ENCODE peak calls at places on chromosomes 13 and 19, in nine cellular contexts. F is NB4, T is B cell, Y is AG10803, N is heart right ventricle, K is adrenal gland, I is foreskin fibroblast, H is brain microvascular endothelial cell, V is OCI-LY7. U is an unnamed sample.
A peak's percentile ranks its signal among the peaks of the same experiment; 100 is the strongest.

GRCh38 chr13:99721606-99722384 is 220.5 kb downstream of the TM9SF2 start:
- DNase-seq in K (no peak), T (no peak), Y (no peak), F (peak; percentile 59), H (peak; percentile 4), I (no peak), N (no peak), V (no peak), U (no peak)

GRCh38 chr13:23378009-23378632 is 55.4 kb downstream of the SACS start:
- DNase-seq in K (peak; percentile 57), H (peak; percentile 89), F (peak; percentile 81), T (peak; percentile 80), N (no peak), V (peak; percentile 73), I (peak; percentile 98), Y (peak; percentile 99), U (peak; percentile 40)

GRCh38 chr19:33700408-33700757 is 78.6 kb downstream of the CHST8 start:
- DNase-seq in T (no peak), I (no peak), N (no peak), F (no peak), V (no peak), Y (no peak), H (no peak), K (no peak), U (no peak)

GRCh38 chr13:32997399-32997798 is 18.8 kb upstream of the KL start:
- DNase-seq in V (no peak), H (no peak), K (no peak), I (no peak), F (no peak), Y (no peak), N (no peak), T (no peak), U (no peak)

GRCh38 chr19:54209748-54210494 is 9.3 kb downstream of the RPS9 start:
- DNase-seq in F (peak; percentile 52), I (peak; percentile 97), V (no peak), K (peak; percentile 98), T (no peak), H (peak; percentile 99), Y (peak; percentile 93), N (peak; percentile 72), U (no peak)

GRCh38 chr13:33832872-33833271 is 14.9 kb downstream of the RFC3 start:
- DNase-seq in Y (no peak), T (no peak), I (no peak), V (no peak), K (no peak), N (no peak), H (no peak), F (no peak), U (no peak)

GRCh38 chr19:18135712-18136584 is 17.0 kb upstream of the PIK3R2 start:
- DNase-seq in H (no peak), K (no peak), F (no peak), N (no peak), V (no peak), T (no peak), I (no peak), Y (no peak), U (no peak)

GRCh38 chr19:33564836-33565338 is 43.3 kb upstream of the PEPD start:
- DNase-seq in H (no peak), F (no peak), K (no peak), V (no peak), Y (no peak), N (no peak), I (no peak), T (no peak), U (no peak)

GRCh38 chr13:49731766-49732165 is 40.5 kb upstream of the EBPL start:
- DNase-seq in K (no peak), N (no peak), V (no peak), F (no peak), H (peak; percentile 68), Y (peak; percentile 62), I (peak; percentile 71), T (no peak), U (no peak)

GRCh38 chr19:28468701-28469459 is 744.1 kb downstream of the UQCRFS1 start:
- DNase-seq in Y (peak; percentile 49), F (peak; percentile 40), T (no peak), K (no peak), I (peak; percentile 34), V (peak; percentile 33), H (peak; percentile 31), N (no peak), U (no peak)

GRCh38 chr19:46493236-46494114 is 2.2 kb downstream of the PNMA8B start:
- DNase-seq in T (no peak), F (peak; percentile 56), Y (no peak), N (peak; percentile 55), H (no peak), K (peak; percentile 56), I (no peak), V (peak; percentile 65), U (no peak)

GRCh38 chr19:35142531-35143230 is 374 bp upstream of the FXYD7 start:
- DNase-seq in H (no peak), K (no peak), T (peak; percentile 71), V (peak; percentile 77), N (peak; percentile 63), I (no peak), Y (no peak), F (peak; percentile 48), U (peak; percentile 83)

GRCh38 chr13:85497652-85498051 is 301.6 kb downstream of the SLITRK6 start:
- DNase-seq in F (no peak), Y (peak; percentile 83), V (no peak), H (peak; percentile 99), I (peak; percentile 88), T (no peak), N (no peak), K (no peak), U (no peak)

DNA sequence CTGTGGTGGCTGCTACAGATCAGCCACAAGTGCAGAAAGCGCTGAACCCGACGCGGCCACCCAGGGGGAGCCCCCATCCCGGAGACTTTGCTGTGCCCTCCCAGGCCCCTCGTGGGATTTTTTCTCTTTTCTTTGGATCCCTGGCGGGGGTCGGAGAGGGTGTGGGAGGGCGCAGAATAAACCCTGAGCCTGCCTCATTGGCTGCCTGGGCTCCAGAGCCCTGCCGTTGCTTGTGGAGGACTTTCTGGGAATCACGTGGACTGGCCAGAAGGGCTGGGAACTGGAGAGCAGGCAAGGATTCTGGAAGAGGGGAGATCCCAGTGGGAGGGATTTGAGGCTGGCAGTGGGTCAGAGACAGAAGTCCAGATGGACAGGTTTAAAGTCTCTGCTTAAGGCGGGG is 24.9 kb downstream of the GADD45B start:
- DNase-seq in K (no peak), H (no peak), F (no peak), Y (no peak), T (no peak), I (no peak), V (no peak), N (no peak), U (no peak)
- TF ChIP-seq CTCF in K (no peak), H (no peak), F (no peak), Y (no peak), T (no peak), I (no peak), V (no peak), N (no peak), U (no peak)

GRCh38 chr19:45345506-45345860 is 4.9 kb downstream of the KLC3 start:
- DNase-seq in I (no peak), H (no peak), T (no peak), N (no peak), Y (no peak), F (no peak), V (no peak), K (no peak), U (no peak)

GRCh38 chr19:45347570-45348366 is 7.2 kb downstream of the KLC3 start:
- DNase-seq in K (no peak), T (no peak), V (no peak), H (no peak), I (no peak), F (no peak), Y (no peak), N (no peak), U (no peak)

GRCh38 chr19:45348367-45349125 is 8.0 kb downstream of the KLC3 start:
- DNase-seq in H (no peak), N (no peak), V (no peak), Y (no peak), I (no peak), K (no peak), F (no peak), T (no peak), U (no peak)

GRCh38 chr19:45344621-45345505 is 4.3 kb downstream of the KLC3 start:
- DNase-seq in K (no peak), T (no peak), V (no peak), N (no peak), F (no peak), H (no peak), Y (no peak), I (no peak), U (no peak)

DNA sequence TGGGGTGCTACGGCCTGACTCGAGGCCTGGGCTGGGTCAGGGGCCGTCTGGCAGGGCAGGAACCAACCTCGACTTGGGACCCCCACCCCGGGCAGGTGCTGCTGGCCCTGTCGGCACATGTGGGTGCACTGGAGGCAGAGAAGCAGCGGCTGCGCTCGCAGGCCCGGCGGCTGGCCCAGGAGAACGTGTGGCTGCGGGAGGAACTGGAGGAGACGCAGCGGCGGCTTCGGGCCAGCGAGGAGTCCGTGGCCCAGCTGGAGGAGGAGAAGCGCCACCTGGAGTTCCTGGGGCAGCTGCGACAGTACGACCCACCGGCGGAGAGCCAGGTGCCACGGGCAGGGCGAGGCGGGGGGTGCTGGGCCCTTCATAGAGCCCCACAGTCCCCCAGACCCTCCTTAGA is 5.9 kb downstream of the KLC3 start:
- DNase-seq in Y (no peak), K (no peak), H (no peak), T (no peak), V (no peak), F (no peak), I (no peak), N (no peak), U (no peak)
- TF ChIP-seq CTCF in Y (no peak), K (no peak), H (peak; percentile 6), T (no peak), V (no peak), F (no peak), I (no peak), N (no peak), U (no peak)

GRCh38 chr19:21912654-21913053 is 76.7 kb upstream of the ZNF43 start:
- DNase-seq in V (peak; percentile 38), I (no peak), H (no peak), N (no peak), Y (no peak), T (no peak), F (peak; percentile 33), K (no peak), U (no peak)
- TF ChIP-seq CTCF in V (peak; percentile 67), I (no peak), H (no peak), N (no peak), Y (no peak), T (no peak), F (peak; percentile 46), K (no peak), U (no peak)

DNA sequence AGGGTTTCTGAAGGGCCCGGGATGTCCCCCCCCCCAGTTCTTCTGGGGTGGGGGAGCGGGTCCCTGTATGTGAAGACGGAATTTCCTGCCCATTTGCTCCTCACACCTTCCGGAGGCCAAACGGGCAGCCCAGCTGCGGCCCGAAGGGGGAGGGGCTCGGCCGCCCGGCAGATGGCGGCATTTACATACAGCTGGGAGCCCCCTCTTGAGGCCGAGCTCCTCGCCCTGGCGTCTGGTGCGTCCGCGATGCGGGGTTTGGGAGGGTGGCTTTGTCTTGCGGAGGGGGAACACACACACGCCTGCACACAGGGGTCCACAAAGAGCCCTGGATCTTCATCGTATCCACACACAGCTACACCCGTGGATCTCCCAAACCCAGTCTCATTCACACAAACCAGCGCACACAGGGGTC is 891 bp upstream of the DLL3 start:
- DNase-seq in F (peak; percentile 64), T (peak; percentile 46), Y (no peak), V (peak; percentile 84), H (no peak), I (no peak), N (peak; percentile 49), K (no peak), U (peak; percentile 77)
- TF ChIP-seq CTCF in F (peak; percentile 16), T (peak; percentile 17), Y (peak; percentile 29), V (peak; percentile 65), H (peak; percentile 69), I (peak; percentile 20), N (peak; percentile 58), K (no peak), U (peak; percentile 15)

U was measured in GM20000.